ENCODE peak calls at places on chromosomes 2 and 18, in four cellular contexts. Z is gastrocnemius medialis, Y is Peyer's patch, D is uterus. T is an unnamed sample.

GRCh38 chr18:8091042-8091441 is 518.2 kb upstream of the RAB12 start:
- DNase-seq in Z (no peak), Y (no peak), D (no peak), T (no peak)

GRCh38 chr2:232351686-232352510 is 26.7 kb upstream of the ALPP start:
- DNase-seq in Z (no peak), Y (no peak), D (no peak), T (no peak)

GRCh38 chr2:177464549-177464948 is 72.0 kb downstream of the AGPS start:
- DNase-seq in Z (no peak), Y (no peak), D (no peak), T (no peak)

GRCh38 chr2:179936654-179937053 is 70.4 kb downstream of the CWC22 start:
- DNase-seq in Z (peak), Y (peak), D (no peak), T (no peak)

GRCh38 chr2:46784278-46784677 is 131.3 kb downstream of the MCFD2 start:
- DNase-seq in Z (no peak), Y (no peak), D (no peak), T (no peak)

GRCh38 chr2:1068832-1069231 is 118.2 kb downstream of the SNTG2 start:
- DNase-seq in Z (no peak), Y (no peak), D (no peak), T (no peak)

GRCh38 chr2:24515841-24516240 is 24.8 kb downstream of the NCOA1 start:
- DNase-seq in Z (no peak), Y (no peak), D (no peak), T (no peak)

GRCh38 chr2:174914894-174915760 is 90.1 kb downstream of the CHN1 start:
- DNase-seq in Z (no peak), Y (no peak), D (no peak), T (no peak)

GRCh38 chr2:32436150-32436549 is 79.3 kb downstream of the BIRC6 start:
- DNase-seq in Z (no peak), Y (no peak), D (no peak), T (no peak)

GRCh38 chr2:164706522-164706921 is 85.2 kb upstream of the GRB14 start:
- DNase-seq in Z (no peak), Y (no peak), D (no peak), T (no peak)

GRCh38 chr2:222042666-222043065 is 256.1 kb downstream of the PAX3 start:
- DNase-seq in Z (no peak), Y (no peak), D (no peak), T (no peak)

GRCh38 chr2:205364261-205364660 is 318.0 kb upstream of the NRP2 start:
- DNase-seq in Z (no peak), Y (no peak), D (no peak), T (no peak)

GRCh38 chr18:26657618-26658581 is 109.5 kb upstream of the KCTD1 start:
- DNase-seq in Z (no peak), Y (no peak), D (no peak), T (no peak)

GRCh38 chr2:171244466-171244969 is 83.8 kb upstream of the TLK1 start:
- DNase-seq in Z (no peak), Y (no peak), D (no peak), T (no peak)

GRCh38 chr2:135226961-135227360 is 174.9 kb downstream of the RAB3GAP1 start:
- DNase-seq in Z (no peak), Y (no peak), D (no peak), T (no peak)

GRCh38 chr2:116510117-116510671 is 1304.3 kb upstream of the DDX18 start:
- DNase-seq in Z (no peak), Y (no peak), D (no peak), T (no peak)

GRCh38 chr2:177530513-177531039 is 138.0 kb downstream of the AGPS start:
- DNase-seq in Z (no peak), Y (no peak), D (no peak), T (no peak)

GRCh38 chr2:60000681-60001080 is 552.8 kb downstream of the BCL11A start:
- DNase-seq in Z (no peak), Y (no peak), D (no peak), T (no peak)

GRCh38 chr2:96142217-96143113 is 2.8 kb downstream of the DUSP2 start:
- DNase-seq in Z (no peak), Y (peak), D (no peak), T (no peak)

GRCh38 chr2:238989484-238989883 is 141.6 kb downstream of the TWIST2 start:
- DNase-seq in Z (no peak), Y (no peak), D (no peak), T (no peak)

GRCh38 chr18:40949138-40949949 is 1005.7 kb upstream of the PIK3C3 start:
- DNase-seq in Z (no peak), Y (no peak), D (no peak), T (no peak)

GRCh38 chr18:38526922-38527321 is 961.3 kb upstream of the CELF4 start:
- DNase-seq in Z (no peak), Y (no peak), D (no peak), T (no peak)

GRCh38 chr18:39942702-39943101 is 2012.3 kb upstream of the PIK3C3 start:
- DNase-seq in Z (no peak), Y (no peak), D (no peak), T (no peak)

GRCh38 chr18:62420513-62421209 is 95.6 kb downstream of the TNFRSF11A start:
- DNase-seq in Z (no peak), Y (peak), D (no peak), T (peak)

GRCh38 chr2:74502720-74503505 is 3.5 kb upstream of the LBX2 start:
- DNase-seq in Z (peak), Y (peak), D (peak), T (no peak)

GRCh38 chr2:141517180-141517851 is 613.5 kb downstream of the LRP1B start:
- DNase-seq in Z (no peak), Y (no peak), D (no peak), T (no peak)

GRCh38 chr2:11239718-11240462 is 84.6 kb downstream of the SLC66A3 start:
- DNase-seq in Z (no peak), Y (no peak), D (no peak), T (no peak)

GRCh38 chr2:216216951-216217903 is 108.1 kb downstream of the XRCC5 start:
- DNase-seq in Z (no peak), Y (no peak), D (no peak), T (no peak)
- H3K4me3 ChIP-seq in Z (no peak), Y (no peak), D (no peak), T (no peak)

DNA sequence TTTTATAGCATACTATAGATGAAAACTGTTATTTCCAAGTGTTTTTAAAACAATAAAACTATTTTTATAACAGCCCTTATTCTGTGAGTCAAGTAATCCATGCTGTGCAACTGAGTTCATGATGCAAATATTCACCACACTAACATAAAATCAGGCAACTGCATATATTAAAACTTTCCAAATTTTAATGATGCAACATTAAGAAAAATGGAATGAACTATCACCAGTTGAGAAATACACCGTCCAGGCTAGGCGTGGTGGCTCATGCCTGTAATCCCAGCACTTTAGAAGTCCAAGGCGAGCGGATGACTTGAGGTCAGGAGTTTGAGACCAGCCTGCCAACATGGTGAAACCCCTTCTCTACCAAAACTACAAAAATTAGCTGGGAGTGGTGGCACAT is 114.5 kb downstream of the CDH2 start:
- DNase-seq in Z (no peak), Y (no peak), D (no peak), T (no peak)
- H3K27ac ChIP-seq in Z (no peak), Y (no peak), D (no peak), T (no peak)

GRCh38 chr18:43274526-43274925 is 2.8 kb downstream of the SYT4 start:
- DNase-seq in Z (no peak), Y (no peak), D (no peak), T (no peak)
- H3K4me3 ChIP-seq in Z (no peak), Y (no peak), D (no peak), T (no peak)

DNA sequence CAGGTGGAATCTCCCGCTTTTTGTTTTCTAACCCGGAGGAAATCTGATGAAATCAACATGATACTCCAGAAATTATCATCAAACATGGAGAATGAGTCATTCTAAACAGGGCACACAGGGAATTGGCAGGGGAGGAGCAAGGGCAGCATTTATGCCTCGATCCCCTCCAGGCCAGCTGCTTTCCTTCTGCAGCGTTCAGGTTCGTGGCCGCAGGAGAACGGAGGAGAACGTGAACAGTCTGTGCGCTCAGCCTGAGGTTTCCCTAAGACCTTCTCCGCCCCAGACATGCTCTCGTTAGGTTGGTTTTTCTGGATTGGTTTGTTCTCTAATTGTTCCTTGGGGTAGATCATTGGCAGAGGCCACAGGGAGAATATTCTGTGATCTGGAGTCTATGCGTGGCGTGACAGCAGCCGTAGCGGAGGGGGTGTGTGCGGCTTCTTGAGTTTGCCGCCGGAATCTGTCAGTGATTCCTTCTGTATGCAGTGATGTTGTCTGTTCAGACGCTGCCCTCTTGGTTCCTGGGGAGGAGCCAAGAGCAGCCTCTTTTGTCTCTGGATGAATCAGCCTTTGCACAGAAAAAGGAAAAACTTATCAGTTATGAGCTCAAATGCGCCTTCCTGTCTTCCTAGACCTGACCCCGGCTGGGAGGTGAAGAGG is 75.9 kb downstream of the SH3BP4 start:
- DNase-seq in Z (no peak), Y (no peak), D (no peak), T (no peak)
- H3K27ac ChIP-seq in Z (no peak), Y (no peak), D (no peak), T (peak)

GRCh38 chr2:127108090-127108523 is 1.2 kb upstream of the BIN1 start:
- DNase-seq in Z (no peak), Y (no peak), D (peak), T (no peak)
- H3K4me3 ChIP-seq in Z (peak), Y (no peak), D (no peak), T (no peak)

GRCh38 chr2:69948032-69948962 is 13.1 kb downstream of the ASPRV1 start:
- DNase-seq in Z (no peak), Y (no peak), D (no peak), T (no peak)

GRCh38 chr2:69945447-69945846 is 16.0 kb downstream of the ASPRV1 start:
- DNase-seq in Z (no peak), Y (no peak), D (no peak), T (no peak)

GRCh38 chr2:69947078-69947801 is 14.2 kb downstream of the ASPRV1 start:
- DNase-seq in Z (no peak), Y (no peak), D (no peak), T (no peak)

GRCh38 chr2:69945900-69946299 is 15.5 kb downstream of the ASPRV1 start:
- DNase-seq in Z (no peak), Y (no peak), D (no peak), T (no peak)

GRCh38 chr2:69946351-69947077 is 14.9 kb downstream of the ASPRV1 start:
- DNase-seq in Z (no peak), Y (peak), D (no peak), T (no peak)
- H3K27ac ChIP-seq in Z (no peak), Y (peak), D (no peak), T (no peak)